ENCODE peak calls at places on chromosomes 2 and 18, in nine cellular contexts. One of them, this sample, is unnamed.

GRCh38 chr2:54524236-54524991 is 68.3 kb downstream of the SPTBN1 start:
- DNase-seq in spleen: no peak
- DNase-seq in CD8-positive, alpha-beta T cell: no peak
- DNase-seq in endothelial cell of umbilical vein: peak; percentile 61
- DNase-seq in right atrium auricular region: no peak
- DNase-seq in astrocyte: peak; percentile 92
- DNase-seq in GM12878: peak; percentile 45
- DNase-seq in neuronal stem cell: no peak
- DNase-seq in hepatocyte: peak; percentile 57
- DNase-seq in this sample: no peak

GRCh38 chr2:235958631-235959395 is 209.4 kb downstream of the GBX2 start:
- DNase-seq in right atrium auricular region: no peak
- DNase-seq in CD8-positive, alpha-beta T cell: no peak
- DNase-seq in endothelial cell of umbilical vein: no peak
- DNase-seq in spleen: peak; percentile 41
- DNase-seq in astrocyte: peak; percentile 5
- DNase-seq in hepatocyte: no peak
- DNase-seq in neuronal stem cell: no peak
- DNase-seq in GM12878: no peak
- DNase-seq in this sample: no peak

GRCh38 chr2:11254100-11254536 is 90.3 kb downstream of the ROCK2 start:
- DNase-seq in hepatocyte: peak; percentile 39
- DNase-seq in astrocyte: no peak
- DNase-seq in spleen: no peak
- DNase-seq in right atrium auricular region: no peak
- DNase-seq in GM12878: no peak
- DNase-seq in neuronal stem cell: no peak
- DNase-seq in CD8-positive, alpha-beta T cell: no peak
- DNase-seq in endothelial cell of umbilical vein: no peak
- DNase-seq in this sample: no peak

GRCh38 chr2:66897181-66897580 is 462.3 kb downstream of the MEIS1 start:
- DNase-seq in right atrium auricular region: no peak
- DNase-seq in endothelial cell of umbilical vein: no peak
- DNase-seq in spleen: no peak
- DNase-seq in GM12878: no peak
- DNase-seq in CD8-positive, alpha-beta T cell: no peak
- DNase-seq in neuronal stem cell: no peak
- DNase-seq in astrocyte: peak; percentile 85
- DNase-seq in hepatocyte: no peak
- DNase-seq in this sample: no peak

GRCh38 chr2:179460530-179460929 is 195.9 kb upstream of the SESTD1 start:
- DNase-seq in astrocyte: peak; percentile 95
- DNase-seq in CD8-positive, alpha-beta T cell: no peak
- DNase-seq in neuronal stem cell: no peak
- DNase-seq in GM12878: no peak
- DNase-seq in endothelial cell of umbilical vein: peak; percentile 69
- DNase-seq in spleen: no peak
- DNase-seq in hepatocyte: peak; percentile 67
- DNase-seq in right atrium auricular region: peak; percentile 66
- DNase-seq in this sample: no peak

GRCh38 chr18:14086459-14087231 is 45.6 kb downstream of the ZNF519 start:
- DNase-seq in GM12878: no peak
- DNase-seq in astrocyte: peak; percentile 12
- DNase-seq in hepatocyte: peak; percentile 66
- DNase-seq in spleen: no peak
- DNase-seq in endothelial cell of umbilical vein: peak; percentile 34
- DNase-seq in right atrium auricular region: no peak
- DNase-seq in neuronal stem cell: peak; percentile 57
- DNase-seq in CD8-positive, alpha-beta T cell: no peak
- DNase-seq in this sample: peak; percentile 41

GRCh38 chr2:197255550-197255949 is 55.0 kb downstream of the ANKRD44 start:
- DNase-seq in GM12878: peak; percentile 81
- DNase-seq in hepatocyte: peak; percentile 49
- DNase-seq in CD8-positive, alpha-beta T cell: peak; percentile 78
- DNase-seq in astrocyte: peak; percentile 43
- DNase-seq in endothelial cell of umbilical vein: no peak
- DNase-seq in right atrium auricular region: peak; percentile 80
- DNase-seq in spleen: peak; percentile 96
- DNase-seq in neuronal stem cell: peak; percentile 33
- DNase-seq in this sample: peak; percentile 12

GRCh38 chr2:23801396-23801795 is 125.5 kb downstream of the ATAD2B start:
- DNase-seq in neuronal stem cell: no peak
- DNase-seq in spleen: no peak
- DNase-seq in endothelial cell of umbilical vein: no peak
- DNase-seq in right atrium auricular region: no peak
- DNase-seq in hepatocyte: no peak
- DNase-seq in GM12878: no peak
- DNase-seq in astrocyte: peak; percentile 22
- DNase-seq in CD8-positive, alpha-beta T cell: no peak
- DNase-seq in this sample: no peak

GRCh38 chr2:144847347-144848080 is 327.6 kb upstream of the ZEB2 start:
- DNase-seq in endothelial cell of umbilical vein: no peak
- DNase-seq in GM12878: no peak
- DNase-seq in right atrium auricular region: no peak
- DNase-seq in hepatocyte: no peak
- DNase-seq in CD8-positive, alpha-beta T cell: no peak
- DNase-seq in spleen: no peak
- DNase-seq in astrocyte: no peak
- DNase-seq in neuronal stem cell: no peak
- DNase-seq in this sample: no peak

GRCh38 chr2:169664978-169665930 is 29.0 kb downstream of the CFAP210 start:
- DNase-seq in spleen: no peak
- DNase-seq in GM12878: no peak
- DNase-seq in endothelial cell of umbilical vein: peak; percentile 21
- DNase-seq in astrocyte: peak; percentile 6
- DNase-seq in hepatocyte: no peak
- DNase-seq in CD8-positive, alpha-beta T cell: no peak
- DNase-seq in neuronal stem cell: no peak
- DNase-seq in right atrium auricular region: no peak
- DNase-seq in this sample: no peak

GRCh38 chr2:239307221-239307569 is 93.6 kb downstream of the HDAC4 start:
- DNase-seq in right atrium auricular region: no peak
- DNase-seq in spleen: peak; percentile 64
- DNase-seq in endothelial cell of umbilical vein: no peak
- DNase-seq in GM12878: no peak
- DNase-seq in neuronal stem cell: no peak
- DNase-seq in astrocyte: no peak
- DNase-seq in CD8-positive, alpha-beta T cell: no peak
- DNase-seq in hepatocyte: no peak
- DNase-seq in this sample: no peak

GRCh38 chr2:8475349-8476045 is 206.4 kb upstream of the ID2 start:
- DNase-seq in right atrium auricular region: no peak
- DNase-seq in neuronal stem cell: no peak
- DNase-seq in spleen: no peak
- DNase-seq in hepatocyte: peak; percentile 87
- DNase-seq in astrocyte: no peak
- DNase-seq in CD8-positive, alpha-beta T cell: no peak
- DNase-seq in GM12878: peak; percentile 77
- DNase-seq in endothelial cell of umbilical vein: no peak
- DNase-seq in this sample: peak; percentile 93

GRCh38 chr2:201955702-201956141 is 77.9 kb upstream of the FZD7 start:
- DNase-seq in astrocyte: peak; percentile 63
- DNase-seq in GM12878: no peak
- DNase-seq in spleen: no peak
- DNase-seq in right atrium auricular region: no peak
- DNase-seq in endothelial cell of umbilical vein: no peak
- DNase-seq in hepatocyte: no peak
- DNase-seq in neuronal stem cell: no peak
- DNase-seq in CD8-positive, alpha-beta T cell: no peak
- DNase-seq in this sample: no peak

GRCh38 chr2:161416294-161416632 is at the start of gene TBR1:
- DNase-seq in right atrium auricular region: no peak
- DNase-seq in neuronal stem cell: peak; percentile 31
- DNase-seq in GM12878: no peak
- DNase-seq in CD8-positive, alpha-beta T cell: no peak
- DNase-seq in endothelial cell of umbilical vein: no peak
- DNase-seq in astrocyte: no peak
- DNase-seq in hepatocyte: no peak
- DNase-seq in spleen: no peak
- DNase-seq in this sample: no peak

GRCh38 chr2:217826505-217826904 is 176.3 kb downstream of the TNS1 start:
- DNase-seq in neuronal stem cell: no peak
- DNase-seq in GM12878: no peak
- DNase-seq in spleen: no peak
- DNase-seq in CD8-positive, alpha-beta T cell: no peak
- DNase-seq in endothelial cell of umbilical vein: no peak
- DNase-seq in right atrium auricular region: peak; percentile 79
- DNase-seq in astrocyte: no peak
- DNase-seq in hepatocyte: no peak
- DNase-seq in this sample: peak; percentile 17

GRCh38 chr2:20611077-20611843 is 39.6 kb downstream of the HS1BP3 start:
- DNase-seq in endothelial cell of umbilical vein: peak; percentile 99
- DNase-seq in astrocyte: peak; percentile 98
- DNase-seq in CD8-positive, alpha-beta T cell: no peak
- DNase-seq in right atrium auricular region: peak; percentile 90
- DNase-seq in spleen: peak; percentile 82
- DNase-seq in GM12878: no peak
- DNase-seq in neuronal stem cell: no peak
- DNase-seq in hepatocyte: peak; percentile 69
- DNase-seq in this sample: peak; percentile 27
- H3K4me1 ChIP-seq in endothelial cell of umbilical vein: peaks cover 28% of the 10 kb centered on the region
- H3K4me1 ChIP-seq in astrocyte: peaks cover 35% of the 10 kb centered on the region
- H3K4me1 ChIP-seq in CD8-positive, alpha-beta T cell: no peaks in the 10 kb centered on the region
- H3K4me1 ChIP-seq in right atrium auricular region: no peaks in the 10 kb centered on the region
- H3K4me1 ChIP-seq in spleen: peaks cover 50% of the 10 kb centered on the region
- H3K4me1 ChIP-seq in GM12878: no peaks in the 10 kb centered on the region
- H3K4me1 ChIP-seq in neuronal stem cell: peaks cover 18% of the 10 kb centered on the region
- H3K4me1 ChIP-seq in hepatocyte: peaks cover 25% of the 10 kb centered on the region
- H3K4me1 ChIP-seq in this sample: no peaks in the 10 kb centered on the region

GRCh38 chr2:42129947-42130346 is 39.2 kb upstream of the EML4 start:
- DNase-seq in GM12878: no peak
- DNase-seq in right atrium auricular region: no peak
- DNase-seq in endothelial cell of umbilical vein: no peak
- DNase-seq in neuronal stem cell: no peak
- DNase-seq in spleen: no peak
- DNase-seq in hepatocyte: no peak
- DNase-seq in CD8-positive, alpha-beta T cell: no peak
- DNase-seq in astrocyte: no peak
- DNase-seq in this sample: no peak
- H3K4me1 ChIP-seq in GM12878: peaks cover 55% of the 10 kb centered on the region
- H3K4me1 ChIP-seq in right atrium auricular region: no peaks in the 10 kb centered on the region
- H3K4me1 ChIP-seq in endothelial cell of umbilical vein: peaks cover 15% of the 10 kb centered on the region
- H3K4me1 ChIP-seq in neuronal stem cell: peaks cover 17% of the 10 kb centered on the region
- H3K4me1 ChIP-seq in spleen: peaks cover 91% of the 10 kb centered on the region
- H3K4me1 ChIP-seq in hepatocyte: peaks cover 43% of the 10 kb centered on the region
- H3K4me1 ChIP-seq in CD8-positive, alpha-beta T cell: peaks cover 91% of the 10 kb centered on the region
- H3K4me1 ChIP-seq in astrocyte: peaks cover 26% of the 10 kb centered on the region
- H3K4me1 ChIP-seq in this sample: peaks cover 41% of the 10 kb centered on the region

GRCh38 chr18:48137354-48138208 is 207.1 kb upstream of the SMAD2 start:
- DNase-seq in GM12878: no peak
- DNase-seq in hepatocyte: no peak
- DNase-seq in CD8-positive, alpha-beta T cell: no peak
- DNase-seq in astrocyte: no peak
- DNase-seq in right atrium auricular region: no peak
- DNase-seq in endothelial cell of umbilical vein: no peak
- DNase-seq in neuronal stem cell: no peak
- DNase-seq in spleen: peak; percentile 41
- DNase-seq in this sample: no peak

GRCh38 chr18:48135436-48135966 is 205.0 kb upstream of the SMAD2 start:
- DNase-seq in endothelial cell of umbilical vein: no peak
- DNase-seq in neuronal stem cell: no peak
- DNase-seq in GM12878: no peak
- DNase-seq in astrocyte: no peak
- DNase-seq in spleen: peak; percentile 0
- DNase-seq in CD8-positive, alpha-beta T cell: no peak
- DNase-seq in right atrium auricular region: no peak
- DNase-seq in hepatocyte: no peak
- DNase-seq in this sample: no peak

GRCh38 chr18:48136544-48137353 is 206.3 kb upstream of the SMAD2 start:
- DNase-seq in endothelial cell of umbilical vein: no peak
- DNase-seq in neuronal stem cell: no peak
- DNase-seq in GM12878: no peak
- DNase-seq in spleen: peak; percentile 70
- DNase-seq in right atrium auricular region: no peak
- DNase-seq in astrocyte: no peak
- DNase-seq in CD8-positive, alpha-beta T cell: no peak
- DNase-seq in hepatocyte: peak; percentile 26
- DNase-seq in this sample: peak; percentile 28

GRCh38 chr18:48134609-48135008 is 204.2 kb upstream of the SMAD2 start:
- DNase-seq in neuronal stem cell: no peak
- DNase-seq in endothelial cell of umbilical vein: no peak
- DNase-seq in spleen: peak; percentile 44
- DNase-seq in right atrium auricular region: no peak
- DNase-seq in astrocyte: no peak
- DNase-seq in hepatocyte: no peak
- DNase-seq in GM12878: no peak
- DNase-seq in CD8-positive, alpha-beta T cell: no peak
- DNase-seq in this sample: no peak

GRCh38 chr18:48136051-48136543 is 205.6 kb upstream of the SMAD2 start:
- DNase-seq in neuronal stem cell: no peak
- DNase-seq in spleen: peak; percentile 75
- DNase-seq in CD8-positive, alpha-beta T cell: no peak
- DNase-seq in GM12878: no peak
- DNase-seq in hepatocyte: no peak
- DNase-seq in right atrium auricular region: no peak
- DNase-seq in endothelial cell of umbilical vein: no peak
- DNase-seq in astrocyte: no peak
- DNase-seq in this sample: peak; percentile 29
- H3K4me1 ChIP-seq in neuronal stem cell: peaks cover 3% of the 10 kb centered on the region
- H3K4me1 ChIP-seq in spleen: peaks cover 21% of the 10 kb centered on the region
- H3K4me1 ChIP-seq in CD8-positive, alpha-beta T cell: no peaks in the 10 kb centered on the region
- H3K4me1 ChIP-seq in GM12878: no peaks in the 10 kb centered on the region
- H3K4me1 ChIP-seq in hepatocyte: peaks cover 18% of the 10 kb centered on the region
- H3K4me1 ChIP-seq in right atrium auricular region: no peaks in the 10 kb centered on the region
- H3K4me1 ChIP-seq in endothelial cell of umbilical vein: no peaks in the 10 kb centered on the region
- H3K4me1 ChIP-seq in astrocyte: peaks cover 3% of the 10 kb centered on the region
- H3K4me1 ChIP-seq in this sample: peaks cover 3% of the 10 kb centered on the region

GRCh38 chr2:84776011-84776410 is 104.9 kb downstream of the TRABD2A start:
- DNase-seq in endothelial cell of umbilical vein: no peak
- DNase-seq in CD8-positive, alpha-beta T cell: no peak
- DNase-seq in GM12878: no peak
- DNase-seq in right atrium auricular region: no peak
- DNase-seq in spleen: no peak
- DNase-seq in astrocyte: peak; percentile 6
- DNase-seq in hepatocyte: no peak
- DNase-seq in neuronal stem cell: no peak
- DNase-seq in this sample: no peak

GRCh38 chr2:84782717-84783442 is 98.0 kb downstream of the TRABD2A start:
- DNase-seq in GM12878: no peak
- DNase-seq in endothelial cell of umbilical vein: no peak
- DNase-seq in astrocyte: no peak
- DNase-seq in neuronal stem cell: no peak
- DNase-seq in CD8-positive, alpha-beta T cell: peak; percentile 71
- DNase-seq in right atrium auricular region: no peak
- DNase-seq in hepatocyte: no peak
- DNase-seq in spleen: no peak
- DNase-seq in this sample: peak; percentile 53

GRCh38 chr2:84781942-84782716 is 98.8 kb downstream of the TRABD2A start:
- DNase-seq in astrocyte: peak; percentile 30
- DNase-seq in right atrium auricular region: no peak
- DNase-seq in neuronal stem cell: no peak
- DNase-seq in CD8-positive, alpha-beta T cell: peak; percentile 80
- DNase-seq in endothelial cell of umbilical vein: no peak
- DNase-seq in spleen: peak; percentile 77
- DNase-seq in GM12878: no peak
- DNase-seq in hepatocyte: peak; percentile 42
- DNase-seq in this sample: peak; percentile 92

GRCh38 chr2:84778921-84779320 is 102.0 kb downstream of the TRABD2A start:
- DNase-seq in hepatocyte: no peak
- DNase-seq in right atrium auricular region: no peak
- DNase-seq in CD8-positive, alpha-beta T cell: no peak
- DNase-seq in spleen: no peak
- DNase-seq in GM12878: no peak
- DNase-seq in endothelial cell of umbilical vein: no peak
- DNase-seq in neuronal stem cell: no peak
- DNase-seq in astrocyte: no peak
- DNase-seq in this sample: no peak

GRCh38 chr2:84779781-84780180 is 101.1 kb downstream of the TRABD2A start:
- DNase-seq in GM12878: no peak
- DNase-seq in spleen: no peak
- DNase-seq in hepatocyte: no peak
- DNase-seq in endothelial cell of umbilical vein: peak; percentile 50
- DNase-seq in astrocyte: no peak
- DNase-seq in neuronal stem cell: no peak
- DNase-seq in CD8-positive, alpha-beta T cell: no peak
- DNase-seq in right atrium auricular region: no peak
- DNase-seq in this sample: no peak
- H3K4me1 ChIP-seq in GM12878: peaks cover 5% of the 10 kb centered on the region
- H3K4me1 ChIP-seq in spleen: peaks cover 18% of the 10 kb centered on the region
- H3K4me1 ChIP-seq in hepatocyte: no peaks in the 10 kb centered on the region
- H3K4me1 ChIP-seq in endothelial cell of umbilical vein: no peaks in the 10 kb centered on the region
- H3K4me1 ChIP-seq in astrocyte: no peaks in the 10 kb centered on the region
- H3K4me1 ChIP-seq in neuronal stem cell: no peaks in the 10 kb centered on the region
- H3K4me1 ChIP-seq in CD8-positive, alpha-beta T cell: peaks cover 66% of the 10 kb centered on the region
- H3K4me1 ChIP-seq in right atrium auricular region: no peaks in the 10 kb centered on the region
- H3K4me1 ChIP-seq in this sample: peaks cover 3% of the 10 kb centered on the region

This sample was measured in small intestine.